ENCODE peak calls at places on chromosomes 13 and 19, in eight cellular contexts. U is RWPE1, L is BE2C, O is endodermal cell, V is heart right ventricle, Z is kidney, X is astrocyte of the spinal cord, C is lower leg skin. A is an unnamed sample.

GRCh38 chr19:38736036-38736412 is 8.2 kb downstream of the CAPN12 start:
- DNase-seq in Z (peak), X (no peak), U (no peak), C (no peak), L (peak), O (peak), V (peak), A (no peak)

GRCh38 chr19:50639121-50640112 is at the start of gene SYT3:
- DNase-seq in Z (peak), O (peak), V (peak), X (no peak), U (peak), L (peak), C (no peak), A (peak)

GRCh38 chr13:20209937-20210336 is 17.2 kb upstream of the GJB2 start:
- DNase-seq in V (no peak), U (no peak), Z (no peak), O (no peak), L (no peak), X (no peak), C (no peak), A (no peak)

GRCh38 chr13:96963786-96964475 is 30.3 kb downstream of the OXGR1 start:
- DNase-seq in O (no peak), V (no peak), Z (no peak), L (no peak), X (no peak), C (no peak), U (no peak), A (no peak)

GRCh38 chr13:98751397-98752110 is 918 bp downstream of the SLC15A1 start:
- DNase-seq in O (peak), X (peak), L (no peak), Z (no peak), U (no peak), C (peak), V (no peak), A (peak)

GRCh38 chr19:49681830-49682229 is 4.8 kb downstream of the PRMT1 start:
- DNase-seq in Z (no peak), O (peak), U (no peak), L (no peak), X (no peak), C (no peak), V (no peak), A (no peak)

GRCh38 chr13:49927755-49928154 is 8.4 kb downstream of the SPRYD7 start:
- DNase-seq in Z (no peak), V (no peak), L (no peak), U (no peak), O (no peak), X (peak), C (no peak), A (peak)

GRCh38 chr19:50361290-50362029 is 4.0 kb downstream of the NAPSA start:
- DNase-seq in X (no peak), O (peak), C (no peak), U (no peak), V (no peak), L (no peak), Z (no peak), A (no peak)

GRCh38 chr19:3276341-3276799 is 51.9 kb downstream of the CELF5 start:
- DNase-seq in L (peak), V (no peak), U (peak), C (no peak), X (no peak), O (peak), Z (peak), A (no peak)

GRCh38 chr19:44848036-44848804 is 2.1 kb downstream of the NECTIN2 start:
- DNase-seq in L (peak), O (peak), U (peak), V (peak), X (peak), Z (no peak), C (peak), A (peak)

GRCh38 chr19:1773173-1773572 is 19.9 kb downstream of the ONECUT3 start:
- DNase-seq in O (no peak), C (no peak), L (no peak), V (no peak), X (no peak), Z (no peak), U (peak), A (peak)

GRCh38 chr19:21483589-21484170 is 21.7 kb upstream of the ZNF429 start:
- DNase-seq in O (peak), L (peak), V (peak), Z (no peak), X (no peak), C (peak), U (no peak), A (peak)

GRCh38 chr19:4267901-4268815 is 10.9 kb upstream of the SHD start:
- DNase-seq in X (no peak), Z (no peak), C (no peak), V (no peak), O (no peak), U (no peak), L (no peak), A (no peak)

GRCh38 chr13:66407159-66407558 is 823.0 kb downstream of the PCDH9 start:
- DNase-seq in O (no peak), C (no peak), U (no peak), L (no peak), Z (no peak), V (no peak), X (no peak), A (no peak)

GRCh38 chr13:110347535-110348308 is 40.6 kb downstream of the COL4A2 start:
- DNase-seq in Z (no peak), L (no peak), C (peak), U (peak), O (no peak), X (peak), V (peak), A (peak)

GRCh38 chr13:106384516-106384915 is 150.9 kb downstream of the EFNB2 start:
- DNase-seq in O (no peak), Z (no peak), C (no peak), U (no peak), X (no peak), V (no peak), L (no peak), A (no peak)

GRCh38 chr19:17081672-17082630 is 6.4 kb downstream of the MYO9B start:
- DNase-seq in C (no peak), Z (no peak), L (no peak), X (no peak), V (peak), U (no peak), O (no peak), A (no peak)

GRCh38 chr13:76852991-76853390 is 33.2 kb downstream of the KCTD12 start:
- DNase-seq in Z (no peak), C (no peak), L (no peak), O (no peak), V (no peak), U (peak), X (peak), A (peak)

GRCh38 chr19:3852614-3853254 is 16.1 kb downstream of the ZFR2 start:
- DNase-seq in Z (no peak), O (peak), U (peak), X (peak), C (no peak), L (peak), V (peak), A (peak)

GRCh38 chr13:77530870-77531269 is 4.6 kb upstream of the SCEL start:
- DNase-seq in L (no peak), O (no peak), X (no peak), Z (no peak), U (no peak), C (no peak), V (no peak), A (no peak)

GRCh38 chr13:112722433-112723250 is 32.8 kb downstream of the ATP11A start:
- DNase-seq in X (peak), L (no peak), U (peak), C (no peak), V (peak), Z (peak), O (peak), A (peak)

GRCh38 chr19:30085394-30085793 is 143.4 kb downstream of the URI1 start:
- DNase-seq in Z (peak), O (peak), C (no peak), L (peak), U (no peak), X (no peak), V (no peak), A (no peak)

GRCh38 chr19:38730470-38730730 is 13.9 kb downstream of the CAPN12 start:
- DNase-seq in X (no peak), Z (no peak), O (no peak), C (no peak), U (no peak), V (no peak), L (no peak), A (no peak)

GRCh38 chr19:33639034-33639681 is 17.4 kb downstream of the CHST8 start:
- DNase-seq in X (no peak), V (no peak), L (no peak), C (no peak), U (no peak), Z (no peak), O (no peak), A (no peak)

GRCh38 chr13:48853381-48854102 is 122.2 kb upstream of the FNDC3A start:
- DNase-seq in V (no peak), Z (no peak), X (peak), C (no peak), U (no peak), O (no peak), L (no peak), A (peak)

GRCh38 chr19:16013851-16014840 is 62.1 kb upstream of the TPM4 start:
- DNase-seq in V (no peak), L (no peak), C (peak), X (no peak), Z (no peak), U (no peak), O (no peak), A (no peak)

GRCh38 chr13:113860579-113861432 is 3.1 kb downstream of the GAS6 start:
- DNase-seq in V (peak), X (no peak), C (peak), U (no peak), Z (peak), L (no peak), O (peak), A (peak)

GRCh38 chr19:45172611-45173208 is 5.3 kb downstream of the TRAPPC6A start:
- DNase-seq in V (no peak), O (no peak), Z (peak), L (no peak), U (no peak), C (no peak), X (no peak), A (no peak)

GRCh38 chr19:14056741-14057356 is 5.0 kb downstream of the PALM3 start:
- DNase-seq in Z (no peak), C (no peak), O (no peak), L (no peak), V (no peak), U (no peak), X (no peak), A (no peak)

GRCh38 chr13:20182231-20182846 is 10.4 kb downstream of the GJB2 start:
- DNase-seq in O (peak), X (peak), C (peak), V (no peak), U (peak), Z (no peak), L (peak), A (peak)

GRCh38 chr13:43354147-43354945 is 331.0 kb downstream of the DNAJC15 start:
- DNase-seq in L (no peak), X (no peak), Z (no peak), O (no peak), V (no peak), C (no peak), U (no peak), A (no peak)

GRCh38 chr19:47226426-47227346 is 4.3 kb downstream of the BBC3 start:
- DNase-seq in X (peak), U (peak), L (peak), C (peak), O (no peak), Z (peak), V (peak), A (peak)

GRCh38 chr19:45103200-45103624 is 10.2 kb downstream of the PPP1R37 start:
- DNase-seq in V (no peak), X (no peak), L (peak), U (no peak), Z (no peak), C (no peak), O (peak), A (peak)

GRCh38 chr19:49873834-49874233 is 3.3 kb downstream of the AKT1S1 start:
- DNase-seq in U (no peak), Z (no peak), L (no peak), V (no peak), O (no peak), C (no peak), X (no peak), A (no peak)

GRCh38 chr19:49793561-49793840 is 19.6 kb downstream of the FUZ start:
- DNase-seq in L (peak), U (no peak), V (no peak), C (no peak), X (no peak), Z (no peak), O (no peak), A (no peak)

GRCh38 chr13:51449018-51449417 is 3.8 kb downstream of the INTS6 start:
- DNase-seq in U (no peak), V (no peak), C (no peak), O (no peak), Z (no peak), L (no peak), X (no peak), A (no peak)

DNA sequence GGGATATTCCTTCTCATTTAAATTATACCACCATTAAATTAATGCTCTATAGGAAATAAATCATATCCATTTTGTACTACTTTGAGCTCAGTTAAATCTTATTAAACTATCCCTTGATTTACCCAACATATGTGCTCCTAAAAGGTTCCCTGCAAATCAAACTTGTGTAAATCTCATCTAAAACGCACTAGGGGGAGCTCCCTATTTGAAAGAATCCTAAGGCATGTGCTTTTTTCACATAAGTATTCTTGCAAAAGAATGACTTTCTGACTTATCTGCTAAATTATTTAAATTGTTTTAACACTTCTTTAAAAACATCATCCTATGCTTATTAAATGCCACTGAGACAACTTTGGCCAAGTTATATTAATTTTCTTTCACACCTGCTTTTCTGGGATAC is 7.9 kb downstream of the INTS6 start:
- DNase-seq in X (peak), L (no peak), U (no peak), V (no peak), Z (no peak), C (no peak), O (no peak), A (peak)
- TF ChIP-seq CTCF in X (peak), L (peak), U (peak), V (peak), Z (peak), C (no peak), O (peak), A (peak)

GRCh38 chr13:74883834-74884233 is 598.1 kb downstream of the TBC1D4 start:
- DNase-seq in C (no peak), X (no peak), U (no peak), V (no peak), L (no peak), Z (no peak), O (no peak), A (no peak)
- TF ChIP-seq CTCF in C (no peak), X (peak), U (no peak), V (peak), L (peak), Z (no peak), O (peak), A (peak)

GRCh38 chr19:13008926-13009787 is 13.9 kb downstream of the NFIX start:
- DNase-seq in X (no peak), C (no peak), U (no peak), O (peak), Z (no peak), V (no peak), L (no peak), A (no peak)
- TF ChIP-seq CTCF in X (no peak), C (no peak), U (no peak), O (no peak), Z (no peak), V (no peak), L (no peak), A (no peak)

DNA sequence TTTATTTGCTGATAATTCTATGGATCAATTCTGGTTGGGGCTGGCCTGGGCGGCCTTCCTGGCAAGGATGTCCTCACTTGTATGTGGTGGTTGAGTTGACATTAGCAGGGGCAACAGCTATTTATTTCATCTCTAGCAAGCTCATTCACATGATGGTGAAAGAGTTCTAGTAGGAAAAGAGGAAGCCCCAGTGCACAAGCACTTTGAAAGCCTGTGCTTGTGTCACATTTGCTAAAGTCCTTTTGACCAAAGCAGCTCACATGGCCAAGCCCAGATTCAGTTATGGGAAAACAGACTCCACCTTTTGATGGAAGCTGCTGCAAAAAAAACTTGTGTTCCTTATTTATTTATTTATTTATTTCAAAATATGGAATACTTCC is 17.2 kb downstream of the GTF2F2 start:
- DNase-seq in C (no peak), L (no peak), U (no peak), X (no peak), Z (no peak), V (no peak), O (no peak), A (no peak)
- TF ChIP-seq CTCF in C (no peak), L (no peak), U (no peak), X (no peak), Z (no peak), V (no peak), O (no peak), A (no peak)

GRCh38 chr19:40570313-40571004 is 6.2 kb upstream of the SHKBP1 start:
- DNase-seq in O (peak), L (peak), X (peak), C (peak), Z (peak), V (peak), U (peak), A (peak)
- TF ChIP-seq CTCF in O (no peak), L (no peak), X (no peak), C (no peak), Z (no peak), V (no peak), U (no peak), A (no peak)

GRCh38 chr19:8342684-8343482 is at the start of gene KANK3:
- DNase-seq in V (peak), Z (peak), X (peak), O (peak), U (peak), L (peak), C (peak), A (peak)

GRCh38 chr19:8338835-8339234 is 4.2 kb downstream of the KANK3 start:
- DNase-seq in V (no peak), O (peak), Z (no peak), C (no peak), L (no peak), X (no peak), U (no peak), A (no peak)

GRCh38 chr19:8337728-8338127 is 5.3 kb downstream of the KANK3 start:
- DNase-seq in O (peak), U (no peak), C (no peak), V (no peak), X (no peak), Z (no peak), L (no peak), A (no peak)

GRCh38 chr19:8342316-8342683 is 762 bp downstream of the KANK3 start:
- DNase-seq in U (no peak), X (no peak), Z (no peak), L (no peak), O (peak), C (no peak), V (no peak), A (no peak)

DNA sequence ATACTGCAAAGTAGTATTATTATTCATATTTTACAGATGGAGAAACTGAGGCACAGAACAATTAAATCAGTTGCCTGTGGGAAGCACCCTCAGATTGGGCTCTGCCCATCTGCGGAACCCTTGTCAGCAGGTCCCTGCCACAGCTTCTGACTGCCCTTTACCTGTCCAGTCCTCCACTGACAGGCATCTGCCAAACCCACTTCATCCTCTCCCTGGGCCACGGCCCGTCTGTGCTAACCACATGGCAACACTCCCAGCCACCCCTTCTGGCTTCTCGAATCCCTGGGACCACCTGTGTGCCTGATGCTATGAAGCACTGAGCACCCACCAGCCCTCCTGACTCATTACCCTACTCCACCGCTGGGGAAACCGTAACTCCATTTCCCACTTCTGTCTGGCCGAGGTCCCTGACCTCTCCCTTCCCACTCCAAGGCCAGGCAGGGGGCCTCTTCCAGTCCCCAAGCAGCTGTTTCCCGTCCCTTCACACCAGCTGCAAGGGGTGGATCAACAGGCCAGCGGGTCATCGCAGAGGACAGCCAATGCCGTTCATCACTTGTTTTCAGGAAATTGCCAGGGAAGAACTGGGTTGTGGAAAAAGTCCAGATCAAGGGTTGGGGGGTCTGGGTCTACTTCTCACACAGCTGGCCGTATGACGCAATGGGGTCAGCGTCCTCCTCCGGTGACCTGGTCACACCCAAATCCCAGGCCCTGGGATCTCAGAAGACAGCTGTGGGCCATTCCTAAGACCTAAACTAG is 2.5 kb downstream of the KANK3 start:
- DNase-seq in V (peak), C (no peak), O (peak), Z (peak), X (no peak), L (no peak), U (no peak), A (peak)
- TF ChIP-seq CTCF in V (peak), C (no peak), O (peak), Z (no peak), X (no peak), L (peak), U (no peak), A (peak)

GRCh38 chr19:10701955-10702307 is 692 bp downstream of the QTRT1 start:
- DNase-seq in O (peak), U (no peak), L (peak), Z (no peak), V (no peak), X (no peak), C (no peak), A (no peak)
- TF ChIP-seq CTCF in O (peak), U (no peak), L (no peak), Z (no peak), V (no peak), X (no peak), C (no peak), A (no peak)